ENCODE peak calls at places on chromosomes 3 and 15, in eight cellular contexts. One of them, this sample, is unnamed.
A peak's percentile ranks its signal among the peaks of the same experiment; 100 is the strongest.

GRCh38 chr15:39028069-39028468 is 463.5 kb upstream of the RASGRP1 start:
- DNase-seq in lower leg skin: peak; percentile 14
- DNase-seq in fibroblast of mammary gland: peak; percentile 89
- DNase-seq in neural progenitor cell: no peak
- DNase-seq in IMR-90: peak; percentile 78
- DNase-seq in endodermal cell: no peak
- DNase-seq in WERI-Rb-1: no peak
- DNase-seq in Panc1: peak; percentile 12
- DNase-seq in this sample: peak; percentile 18

GRCh38 chr3:39423571-39423970 is 17.1 kb downstream of the RPSA start:
- DNase-seq in lower leg skin: no peak
- DNase-seq in fibroblast of mammary gland: no peak
- DNase-seq in neural progenitor cell: no peak
- DNase-seq in IMR-90: no peak
- DNase-seq in endodermal cell: no peak
- DNase-seq in WERI-Rb-1: no peak
- DNase-seq in Panc1: no peak
- DNase-seq in this sample: no peak

GRCh38 chr3:148815316-148815715 is 12.3 kb upstream of the CPB1 start:
- DNase-seq in lower leg skin: no peak
- DNase-seq in fibroblast of mammary gland: no peak
- DNase-seq in neural progenitor cell: no peak
- DNase-seq in IMR-90: no peak
- DNase-seq in endodermal cell: no peak
- DNase-seq in WERI-Rb-1: no peak
- DNase-seq in Panc1: no peak
- DNase-seq in this sample: no peak

GRCh38 chr15:40458495-40459371 is 12.1 kb upstream of the CHST14 start:
- DNase-seq in lower leg skin: no peak
- DNase-seq in fibroblast of mammary gland: no peak
- DNase-seq in neural progenitor cell: no peak
- DNase-seq in IMR-90: no peak
- DNase-seq in endodermal cell: no peak
- DNase-seq in WERI-Rb-1: no peak
- DNase-seq in Panc1: no peak
- DNase-seq in this sample: no peak

GRCh38 chr3:191192941-191193340 is 6.1 kb upstream of the OSTN start:
- DNase-seq in lower leg skin: no peak
- DNase-seq in fibroblast of mammary gland: no peak
- DNase-seq in neural progenitor cell: no peak
- DNase-seq in IMR-90: no peak
- DNase-seq in endodermal cell: no peak
- DNase-seq in WERI-Rb-1: no peak
- DNase-seq in Panc1: no peak
- DNase-seq in this sample: no peak

GRCh38 chr3:179236676-179237301 is 14.1 kb downstream of the KCNMB3 start:
- DNase-seq in lower leg skin: no peak
- DNase-seq in fibroblast of mammary gland: no peak
- DNase-seq in neural progenitor cell: no peak
- DNase-seq in IMR-90: no peak
- DNase-seq in endodermal cell: no peak
- DNase-seq in WERI-Rb-1: no peak
- DNase-seq in Panc1: no peak
- DNase-seq in this sample: no peak

GRCh38 chr3:61065451-61066011 is 185.7 kb downstream of the FHIT start:
- DNase-seq in lower leg skin: no peak
- DNase-seq in fibroblast of mammary gland: no peak
- DNase-seq in neural progenitor cell: no peak
- DNase-seq in IMR-90: no peak
- DNase-seq in endodermal cell: no peak
- DNase-seq in WERI-Rb-1: no peak
- DNase-seq in Panc1: no peak
- DNase-seq in this sample: no peak

GRCh38 chr3:105938101-105938500 is 69.3 kb upstream of the CBLB start:
- DNase-seq in lower leg skin: no peak
- DNase-seq in fibroblast of mammary gland: peak; percentile 55
- DNase-seq in neural progenitor cell: no peak
- DNase-seq in IMR-90: peak; percentile 45
- DNase-seq in endodermal cell: no peak
- DNase-seq in WERI-Rb-1: no peak
- DNase-seq in Panc1: no peak
- DNase-seq in this sample: peak; percentile 63

GRCh38 chr15:64905119-64905831 is 6.4 kb upstream of the ANKDD1A start:
- DNase-seq in lower leg skin: peak; percentile 43
- DNase-seq in fibroblast of mammary gland: peak; percentile 72
- DNase-seq in neural progenitor cell: peak; percentile 92
- DNase-seq in IMR-90: peak; percentile 60
- DNase-seq in endodermal cell: peak; percentile 98
- DNase-seq in WERI-Rb-1: peak; percentile 95
- DNase-seq in Panc1: no peak
- DNase-seq in this sample: peak; percentile 75

GRCh38 chr15:91496754-91497691 is 356.5 kb upstream of the SLCO3A1 start:
- DNase-seq in lower leg skin: no peak
- DNase-seq in fibroblast of mammary gland: no peak
- DNase-seq in neural progenitor cell: no peak
- DNase-seq in IMR-90: no peak
- DNase-seq in endodermal cell: no peak
- DNase-seq in WERI-Rb-1: no peak
- DNase-seq in Panc1: no peak
- DNase-seq in this sample: no peak

GRCh38 chr15:64379216-64379960 is 1.9 kb downstream of the PCLAF start:
- DNase-seq in lower leg skin: no peak
- DNase-seq in fibroblast of mammary gland: no peak
- DNase-seq in neural progenitor cell: no peak
- DNase-seq in IMR-90: no peak
- DNase-seq in endodermal cell: no peak
- DNase-seq in WERI-Rb-1: peak; percentile 54
- DNase-seq in Panc1: no peak
- DNase-seq in this sample: no peak

GRCh38 chr3:115270849-115271248 is 123.8 kb upstream of the ZBTB20 start:
- DNase-seq in lower leg skin: no peak
- DNase-seq in fibroblast of mammary gland: no peak
- DNase-seq in neural progenitor cell: no peak
- DNase-seq in IMR-90: no peak
- DNase-seq in endodermal cell: no peak
- DNase-seq in WERI-Rb-1: no peak
- DNase-seq in Panc1: no peak
- DNase-seq in this sample: no peak

GRCh38 chr3:37660782-37661181 is 200.9 kb upstream of the CTDSPL start:
- DNase-seq in lower leg skin: no peak
- DNase-seq in fibroblast of mammary gland: no peak
- DNase-seq in neural progenitor cell: no peak
- DNase-seq in IMR-90: no peak
- DNase-seq in endodermal cell: no peak
- DNase-seq in WERI-Rb-1: no peak
- DNase-seq in Panc1: no peak
- DNase-seq in this sample: no peak

GRCh38 chr3:187945374-187945773 is 200.1 kb upstream of the BCL6 start:
- DNase-seq in lower leg skin: no peak
- DNase-seq in fibroblast of mammary gland: no peak
- DNase-seq in neural progenitor cell: no peak
- DNase-seq in IMR-90: no peak
- DNase-seq in endodermal cell: no peak
- DNase-seq in WERI-Rb-1: no peak
- DNase-seq in Panc1: no peak
- DNase-seq in this sample: no peak

GRCh38 chr3:187944391-187945179 is 199.3 kb upstream of the BCL6 start:
- DNase-seq in lower leg skin: no peak
- DNase-seq in fibroblast of mammary gland: no peak
- DNase-seq in neural progenitor cell: no peak
- DNase-seq in IMR-90: no peak
- DNase-seq in endodermal cell: no peak
- DNase-seq in WERI-Rb-1: no peak
- DNase-seq in Panc1: no peak
- DNase-seq in this sample: no peak

GRCh38 chr3:187941848-187942194 is 196.6 kb upstream of the BCL6 start:
- DNase-seq in lower leg skin: no peak
- DNase-seq in fibroblast of mammary gland: no peak
- DNase-seq in neural progenitor cell: no peak
- DNase-seq in IMR-90: no peak
- DNase-seq in endodermal cell: no peak
- DNase-seq in WERI-Rb-1: no peak
- DNase-seq in Panc1: no peak
- DNase-seq in this sample: no peak

GRCh38 chr3:187942658-187943241 is 197.5 kb upstream of the BCL6 start:
- DNase-seq in lower leg skin: no peak
- DNase-seq in fibroblast of mammary gland: no peak
- DNase-seq in neural progenitor cell: no peak
- DNase-seq in IMR-90: no peak
- DNase-seq in endodermal cell: no peak
- DNase-seq in WERI-Rb-1: no peak
- DNase-seq in Panc1: no peak
- DNase-seq in this sample: no peak

GRCh38 chr3:187943677-187944390 is 198.6 kb upstream of the BCL6 start:
- DNase-seq in lower leg skin: no peak
- DNase-seq in fibroblast of mammary gland: peak; percentile 38
- DNase-seq in neural progenitor cell: peak; percentile 20
- DNase-seq in IMR-90: peak; percentile 39
- DNase-seq in endodermal cell: no peak
- DNase-seq in WERI-Rb-1: no peak
- DNase-seq in Panc1: no peak
- DNase-seq in this sample: peak; percentile 68
- H3K4me3 ChIP-seq in lower leg skin: no peak overlapping the region
- H3K4me3 ChIP-seq in fibroblast of mammary gland: no peak overlapping the region
- H3K4me3 ChIP-seq in neural progenitor cell: no peak overlapping the region
- H3K4me3 ChIP-seq in IMR-90: no peak overlapping the region
- H3K4me3 ChIP-seq in endodermal cell: no peak overlapping the region
- H3K4me3 ChIP-seq in WERI-Rb-1: no peak overlapping the region
- H3K4me3 ChIP-seq in Panc1: no peak overlapping the region
- H3K4me3 ChIP-seq in this sample: no peak overlapping the region

DNA sequence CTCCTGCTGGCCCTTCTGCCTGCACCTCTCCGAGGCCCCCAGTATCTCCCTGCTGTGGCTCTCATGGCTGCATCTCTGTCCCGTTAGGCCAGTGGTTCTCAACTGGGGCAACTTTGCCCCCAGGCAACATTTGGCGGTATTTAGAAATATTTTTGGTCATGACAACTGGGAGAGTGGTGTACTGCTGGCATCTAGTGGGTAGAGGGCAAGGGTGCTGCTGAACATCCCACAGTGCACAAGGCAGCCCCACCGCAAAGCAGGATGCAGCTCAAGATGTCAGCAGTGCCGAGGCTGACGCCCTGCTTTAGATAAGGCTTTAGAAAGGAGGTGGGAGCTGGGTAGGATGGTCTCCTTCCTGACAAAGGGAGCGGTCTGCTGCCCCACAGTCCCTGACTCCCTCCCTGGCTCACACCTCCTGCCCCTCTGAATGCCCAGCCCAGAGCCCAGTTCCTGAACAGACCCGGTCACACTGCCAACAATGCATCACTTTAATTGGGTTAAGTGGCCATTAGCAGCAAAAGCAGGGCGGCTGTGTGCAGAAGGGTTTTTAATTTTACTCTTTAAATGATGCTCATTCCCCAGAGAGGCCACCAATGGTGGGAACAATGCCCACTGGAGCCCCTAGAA is 68.8 kb upstream of the TMEM115 start:
- DNase-seq in lower leg skin: no peak
- DNase-seq in fibroblast of mammary gland: no peak
- DNase-seq in neural progenitor cell: no peak
- DNase-seq in IMR-90: no peak
- DNase-seq in endodermal cell: no peak
- DNase-seq in WERI-Rb-1: no peak
- DNase-seq in Panc1: no peak
- DNase-seq in this sample: peak; percentile 12
- TF ChIP-seq CTCF in lower leg skin: no peak
- TF ChIP-seq CTCF in fibroblast of mammary gland: no peak
- TF ChIP-seq CTCF in neural progenitor cell: no peak
- TF ChIP-seq CTCF in IMR-90: no peak
- TF ChIP-seq CTCF in endodermal cell: no peak
- TF ChIP-seq CTCF in WERI-Rb-1: no peak
- TF ChIP-seq CTCF in Panc1: no peak
- TF ChIP-seq CTCF in this sample: peak; percentile 32

GRCh38 chr3:72488736-72489030 is 359.6 kb downstream of the SHQ1 start:
- DNase-seq in lower leg skin: peak; percentile 32
- DNase-seq in fibroblast of mammary gland: peak; percentile 87
- DNase-seq in neural progenitor cell: no peak
- DNase-seq in IMR-90: peak; percentile 63
- DNase-seq in endodermal cell: no peak
- DNase-seq in WERI-Rb-1: no peak
- DNase-seq in Panc1: no peak
- DNase-seq in this sample: peak; percentile 44

GRCh38 chr3:72485649-72486048 is 362.6 kb downstream of the SHQ1 start:
- DNase-seq in lower leg skin: peak; percentile 23
- DNase-seq in fibroblast of mammary gland: peak; percentile 34
- DNase-seq in neural progenitor cell: no peak
- DNase-seq in IMR-90: peak; percentile 10
- DNase-seq in endodermal cell: no peak
- DNase-seq in WERI-Rb-1: no peak
- DNase-seq in Panc1: no peak
- DNase-seq in this sample: peak; percentile 31

GRCh38 chr3:72487078-72487765 is 361.0 kb downstream of the SHQ1 start:
- DNase-seq in lower leg skin: peak; percentile 82
- DNase-seq in fibroblast of mammary gland: peak; percentile 82
- DNase-seq in neural progenitor cell: no peak
- DNase-seq in IMR-90: peak; percentile 85
- DNase-seq in endodermal cell: peak; percentile 88
- DNase-seq in WERI-Rb-1: no peak
- DNase-seq in Panc1: no peak
- DNase-seq in this sample: peak; percentile 86

GRCh38 chr3:72489916-72490315 is 358.3 kb downstream of the SHQ1 start:
- DNase-seq in lower leg skin: no peak
- DNase-seq in fibroblast of mammary gland: no peak
- DNase-seq in neural progenitor cell: no peak
- DNase-seq in IMR-90: no peak
- DNase-seq in endodermal cell: no peak
- DNase-seq in WERI-Rb-1: peak; percentile 84
- DNase-seq in Panc1: no peak
- DNase-seq in this sample: no peak

GRCh38 chr3:72487946-72488735 is 360.1 kb downstream of the SHQ1 start:
- DNase-seq in lower leg skin: no peak
- DNase-seq in fibroblast of mammary gland: peak; percentile 43
- DNase-seq in neural progenitor cell: no peak
- DNase-seq in IMR-90: peak; percentile 15
- DNase-seq in endodermal cell: no peak
- DNase-seq in WERI-Rb-1: no peak
- DNase-seq in Panc1: no peak
- DNase-seq in this sample: peak; percentile 76
- H3K4me3 ChIP-seq in lower leg skin: no peak overlapping the region
- H3K4me3 ChIP-seq in fibroblast of mammary gland: no peak overlapping the region
- H3K4me3 ChIP-seq in neural progenitor cell: no peak overlapping the region
- H3K4me3 ChIP-seq in IMR-90: no peak overlapping the region
- H3K4me3 ChIP-seq in endodermal cell: no peak overlapping the region
- H3K4me3 ChIP-seq in WERI-Rb-1: no peak overlapping the region
- H3K4me3 ChIP-seq in Panc1: no peak overlapping the region
- H3K4me3 ChIP-seq in this sample: no peak overlapping the region

GRCh38 chr3:140277886-140278285 is 342.9 kb downstream of the CLSTN2 start:
- DNase-seq in lower leg skin: no peak
- DNase-seq in fibroblast of mammary gland: no peak
- DNase-seq in neural progenitor cell: peak; percentile 23
- DNase-seq in IMR-90: no peak
- DNase-seq in endodermal cell: no peak
- DNase-seq in WERI-Rb-1: peak; percentile 87
- DNase-seq in Panc1: no peak
- DNase-seq in this sample: no peak

GRCh38 chr3:140273542-140274195 is 338.7 kb downstream of the CLSTN2 start:
- DNase-seq in lower leg skin: no peak
- DNase-seq in fibroblast of mammary gland: peak; percentile 85
- DNase-seq in neural progenitor cell: no peak
- DNase-seq in IMR-90: no peak
- DNase-seq in endodermal cell: no peak
- DNase-seq in WERI-Rb-1: no peak
- DNase-seq in Panc1: no peak
- DNase-seq in this sample: no peak

GRCh38 chr3:140274429-140274828 is 339.4 kb downstream of the CLSTN2 start:
- DNase-seq in lower leg skin: no peak
- DNase-seq in fibroblast of mammary gland: no peak
- DNase-seq in neural progenitor cell: no peak
- DNase-seq in IMR-90: no peak
- DNase-seq in endodermal cell: no peak
- DNase-seq in WERI-Rb-1: no peak
- DNase-seq in Panc1: no peak
- DNase-seq in this sample: no peak

GRCh38 chr3:140276698-140277097 is 341.7 kb downstream of the CLSTN2 start:
- DNase-seq in lower leg skin: no peak
- DNase-seq in fibroblast of mammary gland: peak; percentile 49
- DNase-seq in neural progenitor cell: peak; percentile 60
- DNase-seq in IMR-90: peak; percentile 1
- DNase-seq in endodermal cell: peak; percentile 78
- DNase-seq in WERI-Rb-1: peak; percentile 87
- DNase-seq in Panc1: peak; percentile 8
- DNase-seq in this sample: peak; percentile 53
- TF ChIP-seq CTCF in lower leg skin: no peak
- TF ChIP-seq CTCF in fibroblast of mammary gland: peak; percentile 40
- TF ChIP-seq CTCF in neural progenitor cell: peak; percentile 56
- TF ChIP-seq CTCF in IMR-90: peak; percentile 4
- TF ChIP-seq CTCF in endodermal cell: peak; percentile 78
- TF ChIP-seq CTCF in WERI-Rb-1: peak; percentile 55
- TF ChIP-seq CTCF in Panc1: peak; percentile 56
- TF ChIP-seq CTCF in this sample: peak; percentile 45